ENCODE peak calls at places on chromosomes 13 and 19, in six cellular contexts. H, U, R, X, D and C are unnamed samples.

GRCh38 chr19:57363734-57364181 is 407 bp downstream of the TRAPPC2B start:
- DNase-seq in U (no peak), D (no peak), X (peak; percentile 61), H (no peak), R (no peak), C (no peak)

GRCh38 chr13:109383683-109384082 is 402.7 kb downstream of the IRS2 start:
- DNase-seq in X (peak; percentile 74), U (no peak), D (no peak), R (no peak), H (peak; percentile 55), C (peak; percentile 21)

GRCh38 chr19:10555613-10555979 is 10.2 kb downstream of the KRI1 start:
- DNase-seq in D (no peak), R (no peak), H (no peak), X (no peak), U (no peak), C (no peak)

GRCh38 chr19:51407631-51408131 is 9.8 kb downstream of the SIGLEC10 start:
- DNase-seq in H (peak; percentile 39), R (no peak), D (peak; percentile 7), X (peak; percentile 30), U (peak; percentile 29), C (no peak)

GRCh38 chr19:50509366-50509765 is 1.6 kb downstream of the JOSD2 start:
- DNase-seq in H (no peak), X (no peak), R (no peak), U (no peak), D (peak; percentile 63), C (no peak)

GRCh38 chr19:10363789-10364281 is 16.5 kb downstream of the TYK2 start:
- DNase-seq in U (no peak), H (no peak), X (no peak), R (no peak), D (no peak), C (no peak)

GRCh38 chr19:11321206-11322126 is 18.0 kb downstream of the RAB3D start:
- DNase-seq in X (no peak), R (no peak), D (no peak), H (no peak), U (no peak), C (no peak)

GRCh38 chr19:58328999-58329398 is 2.2 kb downstream of the ZSCAN22 start:
- DNase-seq in U (no peak), H (no peak), D (peak; percentile 59), R (no peak), X (no peak), C (no peak)

GRCh38 chr13:80599765-80600164 is 258.8 kb upstream of the SPRY2 start:
- DNase-seq in X (no peak), R (no peak), H (no peak), U (no peak), D (no peak), C (no peak)

GRCh38 chr13:45737571-45738002 is 35.5 kb downstream of the CBY2 start:
- DNase-seq in R (no peak), H (no peak), X (no peak), D (no peak), U (no peak), C (no peak)

GRCh38 chr19:4977299-4978174 is 8.6 kb downstream of the KDM4B start:
- DNase-seq in X (peak; percentile 98), R (no peak), D (peak; percentile 78), U (no peak), H (peak; percentile 90), C (peak; percentile 88)

GRCh38 chr13:46211521-46212351 is at the start of gene LRRC63:
- DNase-seq in U (peak; percentile 79), H (peak; percentile 30), R (peak; percentile 72), X (peak; percentile 70), D (peak; percentile 93), C (no peak)

GRCh38 chr13:102011539-102011938 is 390.3 kb downstream of the FGF14 start:
- DNase-seq in U (no peak), X (no peak), H (no peak), D (no peak), R (no peak), C (no peak)

GRCh38 chr13:52377898-52378297 is 28.1 kb downstream of the THSD1 start:
- DNase-seq in H (no peak), X (no peak), D (no peak), U (no peak), R (no peak), C (no peak)

GRCh38 chr13:39835253-39835652 is 179.8 kb downstream of the COG6 start:
- DNase-seq in R (no peak), X (no peak), D (no peak), H (no peak), U (no peak), C (no peak)

GRCh38 chr19:16209266-16209665 is 11.6 kb downstream of the AP1M1 start:
- DNase-seq in H (no peak), D (no peak), R (no peak), X (no peak), U (no peak), C (no peak)

GRCh38 chr13:113544896-113545295 is 39.7 kb upstream of the TFDP1 start:
- DNase-seq in X (no peak), D (peak; percentile 33), R (no peak), U (no peak), H (no peak), C (no peak)

GRCh38 chr13:110290811-110291210 is 16.1 kb downstream of the COL4A1 start:
- DNase-seq in H (no peak), X (no peak), D (no peak), R (no peak), U (no peak), C (no peak)

GRCh38 chr13:113220877-113221276 is 11.5 kb downstream of the CUL4A start:
- DNase-seq in U (no peak), X (no peak), D (no peak), H (peak; percentile 17), R (no peak), C (no peak)

GRCh38 chr13:53408847-53409568 is 380.4 kb downstream of the OLFM4 start:
- DNase-seq in U (no peak), H (no peak), X (no peak), D (no peak), R (no peak), C (no peak)

GRCh38 chr19:33497778-33498175 is 23.8 kb downstream of the PEPD start:
- DNase-seq in D (peak; percentile 42), R (no peak), X (no peak), H (no peak), U (no peak), C (no peak)

GRCh38 chr19:50772408-50773311 is 2.4 kb downstream of the GPR32 start:
- DNase-seq in X (peak; percentile 39), H (no peak), D (no peak), U (no peak), R (no peak), C (no peak)

GRCh38 chr13:78102121-78102677 is 183.6 kb upstream of the EDNRB start:
- DNase-seq in X (peak; percentile 72), U (no peak), R (no peak), D (no peak), H (peak; percentile 93), C (no peak)

GRCh38 chr13:75726313-75726712 is 90.2 kb downstream of the LMO7 start:
- DNase-seq in D (no peak), R (no peak), U (no peak), X (no peak), H (no peak), C (no peak)
- H3K9me3 ChIP-seq in D (no peaks in the 10 kb centered on the region), R (no peaks in the 10 kb centered on the region), U (no peaks in the 10 kb centered on the region), X (no peaks in the 10 kb centered on the region), H (no peaks in the 10 kb centered on the region), C (no peaks in the 10 kb centered on the region)

GRCh38 chr19:40601061-40601973 is at the start of gene LTBP4:
- DNase-seq in R (no peak), H (peak; percentile 52), X (peak; percentile 75), D (peak; percentile 93), U (no peak), C (no peak)
- H3K27ac ChIP-seq in R (no peak within 1 kb of the TSS), H (no peak within 1 kb of the TSS), X (no peak within 1 kb of the TSS), D (peak within 1 kb of the TSS; percentile 31), U (no peak within 1 kb of the TSS), C (peak within 1 kb of the TSS; percentile 21)

GRCh38 chr19:7788933-7789323 is 25.9 kb downstream of the CLEC4M start:
- DNase-seq in X (no peak), D (no peak), R (no peak), U (no peak), H (no peak), C (no peak)
- H3K27me3 ChIP-seq in X (peaks cover 30% of the 10 kb centered on the region), D (no peaks in the 10 kb centered on the region), R (peaks cover 33% of the 10 kb centered on the region), U (peaks cover 3% of the 10 kb centered on the region), H (peaks cover 3% of the 10 kb centered on the region), C (peaks cover 21% of the 10 kb centered on the region)

GRCh38 chr19:27909185-27909840 is 1303.6 kb downstream of the UQCRFS1 start:
- DNase-seq in R (no peak), X (no peak), H (no peak), D (no peak), U (no peak), C (no peak)
- H3K9me3 ChIP-seq in R (no peaks in the 10 kb centered on the region), X (no peaks in the 10 kb centered on the region), H (no peaks in the 10 kb centered on the region), D (no peaks in the 10 kb centered on the region), U (no peaks in the 10 kb centered on the region), C (peaks cover 61% of the 10 kb centered on the region)

DNA sequence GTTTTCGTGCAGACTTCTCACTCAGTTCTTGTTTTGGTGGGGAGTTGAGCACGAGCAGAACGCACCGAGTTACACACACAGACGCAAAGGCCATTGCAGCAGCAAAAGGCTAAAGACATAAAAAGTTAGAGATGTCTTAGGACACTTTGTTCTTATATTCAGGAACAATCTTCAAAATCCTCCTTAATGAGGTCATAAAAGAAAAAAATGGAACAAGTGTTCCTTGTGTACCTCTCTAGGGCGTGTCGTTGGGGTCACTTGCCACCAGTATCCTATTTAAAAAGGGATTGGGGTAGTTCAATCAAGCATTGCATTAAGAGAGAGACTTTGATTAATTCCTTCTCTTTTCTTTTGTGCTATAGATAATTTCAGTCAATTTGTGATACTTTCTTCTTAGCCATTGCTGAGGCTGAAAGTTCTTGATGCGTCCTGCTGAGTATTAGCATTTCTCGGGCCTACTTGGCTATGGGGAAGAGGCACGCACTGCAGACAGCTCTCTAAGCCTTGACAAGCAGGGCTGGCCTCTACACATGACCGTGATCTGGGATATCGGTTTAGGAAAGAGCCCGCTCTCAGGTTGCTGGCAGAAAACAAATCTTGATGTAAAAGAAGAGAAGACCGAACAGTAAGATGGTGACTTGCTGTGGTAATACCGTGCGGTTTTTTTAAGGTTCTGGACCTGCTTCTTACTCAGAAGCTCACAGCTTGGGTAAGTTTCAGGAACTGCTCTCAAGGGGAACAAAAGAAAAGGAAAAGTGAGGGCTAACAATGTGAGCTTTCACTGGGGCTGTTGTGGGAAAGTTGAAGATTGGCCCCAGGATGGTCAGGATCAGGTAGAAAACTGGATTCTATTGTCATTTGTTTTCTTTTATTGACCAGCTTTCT is 223.6 kb downstream of the TM9SF2 start:
- DNase-seq in H (no peak), R (no peak), U (no peak), D (no peak), X (no peak), C (no peak)
- H3K27ac ChIP-seq in H (no peak overlapping the region), R (no peak overlapping the region), U (no peak overlapping the region), D (no peak overlapping the region), X (no peak overlapping the region), C (no peak overlapping the region)